ENCODE peak calls at places on chromosomes 11 and 22, in seven cellular contexts. Y is GM20000, V is psoas muscle, I is fibroblast of lung, O is BE2C, U is lower lobe of right lung, Q is astrocyte of the spinal cord. H is an unnamed sample.

GRCh38 chr11:14309425-14310192 is 49.4 kb downstream of the RRAS2 start:
- DNase-seq in Y (no peak), V (no peak), I (no peak), O (no peak), U (no peak), Q (no peak), H (no peak)

GRCh38 chr11:108872781-108873291 is 208.0 kb downstream of the DDX10 start:
- DNase-seq in Y (no peak), V (no peak), I (peak), O (no peak), U (no peak), Q (peak), H (no peak)

GRCh38 chr11:113261709-113262475 is 52.5 kb upstream of the TTC12 start:
- DNase-seq in Y (no peak), V (no peak), I (peak), O (no peak), U (no peak), Q (peak), H (no peak)

GRCh38 chr11:60159284-60159683 is 23.6 kb downstream of the MS4A6A start:
- DNase-seq in Y (no peak), V (no peak), I (no peak), O (no peak), U (no peak), Q (no peak), H (no peak)

GRCh38 chr11:112128483-112129121 is 35.3 kb downstream of the IL18 start:
- DNase-seq in Y (no peak), V (peak), I (peak), O (peak), U (no peak), Q (peak), H (no peak)

GRCh38 chr22:27476318-27476717 is 325.2 kb downstream of the MN1 start:
- DNase-seq in Y (no peak), V (no peak), I (no peak), O (no peak), U (no peak), Q (no peak), H (no peak)

GRCh38 chr11:119339581-119340334 is 925 bp downstream of the C1QTNF5 start:
- DNase-seq in Y (peak), V (peak), I (peak), O (peak), U (peak), Q (peak), H (peak)

GRCh38 chr22:42369250-42370041 is 62.8 kb downstream of the NFAM1 start:
- DNase-seq in Y (peak), V (peak), I (peak), O (peak), U (peak), Q (peak), H (no peak)

GRCh38 chr11:108870373-108871020 is 205.6 kb downstream of the DDX10 start:
- DNase-seq in Y (no peak), V (no peak), I (peak), O (no peak), U (no peak), Q (peak), H (no peak)

GRCh38 chr11:67349457-67349856 is 3.9 kb downstream of the POLD4 start:
- DNase-seq in Y (no peak), V (no peak), I (no peak), O (no peak), U (no peak), Q (no peak), H (no peak)

GRCh38 chr11:122696662-122697061 is 41.1 kb downstream of the UBASH3B start:
- DNase-seq in Y (peak), V (no peak), I (no peak), O (no peak), U (no peak), Q (no peak), H (no peak)

GRCh38 chr11:112115389-112115788 is 28.7 kb downstream of the SDHD start:
- DNase-seq in Y (no peak), V (no peak), I (no peak), O (no peak), U (no peak), Q (no peak), H (no peak)

GRCh38 chr22:43247546-43248260 is 60.8 kb upstream of the TTLL12 start:
- DNase-seq in Y (no peak), V (no peak), I (no peak), O (no peak), U (no peak), Q (no peak), H (no peak)

GRCh38 chr11:128774593-128774992 is 80.7 kb downstream of the FLI1 start:
- DNase-seq in Y (no peak), V (no peak), I (no peak), O (no peak), U (no peak), Q (no peak), H (no peak)

GRCh38 chr11:48005878-48006277 is 25.5 kb downstream of the PTPRJ start:
- DNase-seq in Y (no peak), V (no peak), I (no peak), O (no peak), U (no peak), Q (no peak), H (peak)

GRCh38 chr11:90476442-90477007 is 253.7 kb upstream of the CHORDC1 start:
- DNase-seq in Y (no peak), V (no peak), I (peak), O (peak), U (no peak), Q (peak), H (no peak)

GRCh38 chr22:30864441-30865420 is 103.8 kb downstream of the MORC2 start:
- DNase-seq in Y (no peak), V (no peak), I (no peak), O (no peak), U (no peak), Q (no peak), H (no peak)
- TF ChIP-seq CTCF in Y (no peak), V (no peak), I (no peak), O (no peak), U (no peak), Q (no peak), H (no peak)

GRCh38 chr11:43021466-43021865 is 290.3 kb upstream of the API5 start:
- DNase-seq in Y (peak), V (no peak), I (no peak), O (peak), U (no peak), Q (no peak), H (no peak)
- TF ChIP-seq CTCF in Y (peak), V (no peak), I (no peak), O (peak), U (no peak), Q (no peak), H (no peak)

GRCh38 chr11:34514597-34514996 is 1.0 kb upstream of the ELF5 start:
- DNase-seq in Y (no peak), V (no peak), I (no peak), O (no peak), U (no peak), Q (no peak), H (no peak)
- TF ChIP-seq CTCF in Y (no peak), V (no peak), I (no peak), O (no peak), U (no peak), Q (no peak), H (no peak)

GRCh38 chr11:61792310-61793083 is at the start of the genes FEN1 and TMEM258:
- DNase-seq in Y (peak), V (peak), I (peak), O (peak), U (peak), Q (peak), H (no peak)

GRCh38 chr11:61793829-61794204 is 1.1 kb downstream of the FEN1 start:
- DNase-seq in Y (no peak), V (no peak), I (no peak), O (no peak), U (no peak), Q (no peak), H (peak)

GRCh38 chr11:61793084-61793828 is 545 bp downstream of the FEN1 start:
- DNase-seq in Y (no peak), V (no peak), I (peak), O (no peak), U (no peak), Q (no peak), H (peak)

GRCh38 chr11:61794579-61794978 is 1.9 kb downstream of the FEN1 start:
- DNase-seq in Y (no peak), V (no peak), I (no peak), O (no peak), U (no peak), Q (no peak), H (no peak)

DNA sequence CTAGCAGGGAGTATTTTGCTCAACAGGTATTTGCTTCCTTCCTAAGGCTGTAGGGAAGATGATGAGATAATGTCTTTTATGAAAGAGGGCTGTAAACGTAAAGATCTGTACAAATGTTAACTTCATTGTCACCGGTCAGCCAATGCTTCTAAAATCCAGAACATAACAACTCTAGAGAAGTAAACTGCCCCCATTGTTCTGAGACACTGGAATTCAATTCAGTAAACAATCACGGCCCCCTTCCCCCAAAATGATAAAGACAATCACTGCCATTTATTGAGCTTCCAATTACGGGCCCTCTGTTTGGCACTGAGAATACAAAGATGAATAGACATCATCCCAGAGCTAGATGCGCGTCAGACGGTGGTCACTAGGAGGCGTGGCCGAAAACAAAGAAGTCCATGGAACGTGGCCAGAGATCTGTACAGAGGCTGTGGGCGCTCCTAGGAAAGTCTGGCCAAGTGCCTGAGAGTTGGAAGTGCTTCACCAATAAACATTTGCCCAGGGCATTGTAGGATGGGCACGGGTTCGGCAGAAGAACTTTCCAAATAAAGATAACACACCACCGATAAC is 576 bp downstream of the TMEM258 start:
- DNase-seq in Y (no peak), V (peak), I (peak), O (peak), U (peak), Q (peak), H (no peak)
- TF ChIP-seq CTCF in Y (no peak), V (no peak), I (peak), O (no peak), U (no peak), Q (no peak), H (no peak)

DNA sequence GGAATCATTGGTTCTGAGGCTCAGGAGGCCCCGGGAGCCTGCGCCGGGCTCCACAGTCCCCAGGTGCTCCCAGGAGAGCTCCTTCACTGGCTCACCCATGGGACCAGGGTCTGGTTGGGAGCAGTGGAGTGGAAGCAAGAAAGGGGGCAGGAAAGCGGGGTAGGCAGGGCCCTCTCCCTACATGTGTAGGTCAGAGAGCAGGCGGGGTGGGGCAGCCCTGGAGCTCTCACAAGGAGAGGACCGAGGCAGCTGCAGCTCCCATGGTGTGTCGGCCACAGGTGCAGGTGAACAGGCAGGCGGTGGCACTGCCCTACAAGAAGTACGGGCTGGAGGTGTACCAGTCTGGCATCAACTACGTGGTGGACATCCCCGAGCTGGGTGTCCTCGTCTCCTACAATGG is 28.3 kb downstream of the MUC2 start:
- DNase-seq in Y (no peak), V (no peak), I (no peak), O (no peak), U (peak), Q (no peak), H (peak)
- TF ChIP-seq CTCF in Y (no peak), V (no peak), I (no peak), O (no peak), U (no peak), Q (no peak), H (no peak)

GRCh38 chr11:105734422-105734821 is 124.5 kb downstream of the GRIA4 start:
- DNase-seq in Y (no peak), V (no peak), I (no peak), O (no peak), U (no peak), Q (no peak), H (no peak)

GRCh38 chr11:105732611-105733010 is 122.7 kb downstream of the GRIA4 start:
- DNase-seq in Y (no peak), V (no peak), I (peak), O (no peak), U (no peak), Q (no peak), H (no peak)
- TF ChIP-seq CTCF in Y (no peak), V (no peak), I (no peak), O (no peak), U (no peak), Q (no peak), H (no peak)